ENCODE peak calls at places on chromosome 17, in nine cellular contexts. S is GM23248, I is PC-9, E is OCI-LY7, O is HCT116, J is Karpas-422, F is MM.1S, N is hepatocyte, K is SK-N-SH. M is an unnamed sample. For H3K9me2, the result is how much of the 10 kb centered on the place peaks cover.

GRCh38 chr17:6713130-6713917 is at the start of gene SLC13A5:
- DNase-seq in N (peak), F (no peak), O (no peak), I (peak), S (peak), K (peak), J (no peak), E (no peak), M (no peak)

GRCh38 chr17:65115721-65116312 is 21.4 kb upstream of the RGS9 start:
- DNase-seq in F (no peak), O (no peak), E (no peak), K (no peak), S (no peak), N (no peak), J (no peak), I (no peak), M (no peak)

GRCh38 chr17:65966311-65966710 is 225.6 kb downstream of the CEP112 start:
- DNase-seq in F (no peak), I (no peak), N (peak), O (no peak), S (no peak), E (no peak), K (no peak), J (no peak), M (no peak)

GRCh38 chr17:77308768-77309726 is 168.3 kb downstream of the SEC14L1 start:
- DNase-seq in J (no peak), F (no peak), E (no peak), S (peak), N (peak), K (peak), I (no peak), O (no peak), M (peak)

GRCh38 chr17:36900130-36900590 is 37.1 kb upstream of the LHX1 start:
- DNase-seq in S (no peak), J (no peak), O (no peak), F (no peak), K (no peak), N (no peak), E (no peak), I (no peak), M (no peak)

GRCh38 chr17:38735161-38735997 is 5.2 kb downstream of the CISD3 start:
- DNase-seq in E (peak), O (no peak), J (peak), S (peak), F (peak), N (peak), K (peak), I (no peak), M (peak)

GRCh38 chr17:42564815-42565522 is 1.9 kb upstream of the MLX start:
- DNase-seq in N (no peak), O (no peak), J (no peak), F (no peak), S (no peak), E (no peak), K (no peak), I (no peak), M (no peak)

GRCh38 chr17:29722411-29723198 is 99.9 kb upstream of the CORO6 start:
- DNase-seq in E (peak), J (peak), K (peak), I (no peak), S (peak), N (peak), F (peak), O (no peak), M (no peak)

GRCh38 chr17:50392621-50393020 is 4.7 kb downstream of the LRRC59 start:
- DNase-seq in F (no peak), I (no peak), S (no peak), O (no peak), J (no peak), N (no peak), E (no peak), K (no peak), M (no peak)

GRCh38 chr17:13874817-13875216 is 194.5 kb upstream of the COX10 start:
- DNase-seq in J (peak), I (no peak), S (no peak), K (no peak), O (no peak), F (no peak), N (no peak), E (no peak), M (no peak)

GRCh38 chr17:82892869-82893565 is 53.2 kb upstream of the ZNF750 start:
- DNase-seq in J (no peak), E (no peak), I (no peak), F (no peak), O (no peak), S (no peak), N (no peak), K (no peak), M (no peak)

GRCh38 chr17:61467416-61468262 is 15.4 kb downstream of the TBX4 start:
- DNase-seq in J (peak), S (peak), O (peak), I (peak), N (no peak), E (peak), K (peak), F (no peak), M (peak)

GRCh38 chr17:42928714-42929496 is 28.3 kb downstream of the G6PC1 start:
- DNase-seq in J (peak), F (peak), N (peak), E (peak), S (peak), O (peak), K (peak), I (peak), M (peak)

GRCh38 chr17:17940451-17940911 is 31.7 kb downstream of the TOM1L2 start:
- DNase-seq in F (no peak), J (no peak), I (no peak), S (peak), E (no peak), O (no peak), K (peak), N (no peak), M (peak)

GRCh38 chr17:43006639-43007551 is at the start of gene IFI35:
- DNase-seq in K (no peak), F (peak), S (peak), E (peak), I (peak), N (peak), J (peak), O (peak), M (peak)

GRCh38 chr17:50483266-50483665 is 4.6 kb downstream of the RSAD1 start:
- DNase-seq in I (no peak), S (no peak), E (no peak), J (no peak), K (no peak), F (no peak), O (no peak), N (no peak), M (no peak)

DNA sequence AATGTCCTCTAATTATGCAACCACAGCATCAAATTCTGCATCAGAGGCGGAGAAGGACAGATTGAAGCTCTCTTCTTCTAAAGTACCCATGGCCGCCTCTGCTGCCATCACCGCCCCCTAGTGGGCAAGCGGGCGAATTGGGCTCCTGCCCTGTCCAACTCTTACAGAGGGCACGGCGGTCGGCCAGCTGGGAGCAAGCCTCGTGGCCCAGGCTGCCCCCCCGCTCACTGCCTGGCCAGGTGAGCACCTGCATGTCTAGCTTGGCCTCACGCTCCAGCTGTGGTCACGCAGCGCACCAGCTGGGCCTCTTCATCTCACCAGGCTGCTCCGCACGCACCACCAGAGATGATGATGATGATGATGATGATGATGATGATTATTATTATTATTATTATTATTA is 146.1 kb upstream of the TOM1L1 start:
- DNase-seq in I (peak), J (peak), S (no peak), N (no peak), F (no peak), O (peak), K (peak), E (peak), M (no peak)
- H3K9me2 ChIP-seq in I (under half), J (under half), S (under half), N (under half), F (under half), O (under half), K (under half), E (under half), M (under half)

GRCh38 chr17:46788796-46789195 is 29.7 kb downstream of the WNT3 start:
- DNase-seq in J (no peak), F (no peak), O (no peak), N (no peak), K (no peak), E (no peak), I (no peak), S (no peak), M (no peak)

GRCh38 chr17:46788300-46788699 is 30.2 kb downstream of the WNT3 start:
- DNase-seq in S (no peak), O (no peak), N (no peak), F (no peak), K (no peak), I (no peak), E (no peak), J (no peak), M (no peak)

GRCh38 chr17:46783031-46783593 is 35.4 kb downstream of the WNT3 start:
- DNase-seq in F (no peak), O (no peak), I (no peak), S (no peak), E (no peak), J (no peak), K (no peak), N (peak), M (peak)

GRCh38 chr17:46787478-46787877 is 31.0 kb downstream of the WNT3 start:
- DNase-seq in K (no peak), I (no peak), J (no peak), O (no peak), F (no peak), S (no peak), N (no peak), E (no peak), M (no peak)

DNA sequence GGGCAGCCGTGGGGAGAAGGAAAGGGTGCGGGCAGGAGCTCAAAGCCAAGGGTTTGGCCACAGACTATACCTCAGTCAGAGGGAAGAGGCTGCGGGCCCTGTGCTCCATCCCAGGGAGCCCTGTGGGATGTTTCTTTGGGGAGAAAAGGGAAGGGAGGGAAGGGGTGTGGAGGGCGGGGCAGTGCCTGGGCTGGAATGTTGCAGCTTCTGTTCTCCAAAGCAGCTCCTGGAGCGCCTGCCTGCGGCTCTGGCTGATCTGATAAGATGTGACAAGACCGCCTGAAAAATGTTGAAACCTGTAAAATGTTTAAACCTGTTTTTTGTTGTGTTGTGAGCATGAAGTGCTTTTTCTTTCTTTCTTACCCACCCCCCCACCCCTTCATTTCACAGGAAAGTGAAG is 32.8 kb downstream of the WNT3 start:
- DNase-seq in I (peak), N (peak), E (no peak), O (no peak), F (no peak), K (no peak), S (no peak), J (no peak), M (no peak)
- H3K9me2 ChIP-seq in I (under half), N (under half), E (under half), O (under half), F (under half), K (under half), S (under half), J (under half), M (under half)

DNA sequence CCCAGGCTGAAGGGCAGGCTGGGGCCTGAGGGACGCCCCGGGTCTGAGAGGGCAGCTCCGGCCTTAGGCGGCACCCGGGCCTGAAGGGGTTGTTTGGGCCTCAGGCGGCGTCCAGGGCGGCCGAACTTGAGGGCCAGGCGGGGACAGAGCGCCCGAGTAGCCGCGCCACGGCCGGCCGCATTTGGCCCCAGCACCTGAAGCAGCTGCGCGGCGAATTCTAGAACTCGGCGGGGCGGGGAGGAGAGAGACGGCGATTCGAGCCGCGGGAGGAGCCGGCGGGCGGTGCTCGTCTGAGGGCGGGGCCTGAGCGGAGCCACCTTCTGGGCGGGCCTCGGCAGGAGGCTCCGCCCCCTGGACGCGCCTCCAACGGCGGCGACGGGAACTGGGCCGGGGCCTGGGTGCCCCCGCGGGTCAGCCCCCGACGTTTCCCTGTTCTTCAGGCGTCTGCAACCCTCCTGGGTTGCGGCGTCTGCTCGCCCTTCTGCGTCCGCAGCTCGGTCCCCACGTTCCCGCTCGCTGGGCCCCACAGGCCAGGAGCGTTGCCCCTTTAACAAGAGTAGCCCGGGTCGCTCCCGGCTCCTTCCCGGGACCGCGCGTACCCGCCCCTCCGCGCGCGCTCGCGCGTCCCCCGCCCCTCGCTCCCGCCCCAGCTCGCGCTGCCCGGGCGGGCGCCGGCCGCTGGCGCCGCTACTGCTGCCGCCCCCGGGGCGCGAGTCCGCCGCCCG is at the start of the genes INCA1 and KIF1C:
- DNase-seq in E (peak), K (peak), N (peak), O (peak), F (peak), J (peak), I (peak), S (peak), M (peak)
- H3K9me2 ChIP-seq in E (under half), K (under half), N (under half), O (under half), F (under half), J (under half), I (under half), S (under half), M (under half)

DNA sequence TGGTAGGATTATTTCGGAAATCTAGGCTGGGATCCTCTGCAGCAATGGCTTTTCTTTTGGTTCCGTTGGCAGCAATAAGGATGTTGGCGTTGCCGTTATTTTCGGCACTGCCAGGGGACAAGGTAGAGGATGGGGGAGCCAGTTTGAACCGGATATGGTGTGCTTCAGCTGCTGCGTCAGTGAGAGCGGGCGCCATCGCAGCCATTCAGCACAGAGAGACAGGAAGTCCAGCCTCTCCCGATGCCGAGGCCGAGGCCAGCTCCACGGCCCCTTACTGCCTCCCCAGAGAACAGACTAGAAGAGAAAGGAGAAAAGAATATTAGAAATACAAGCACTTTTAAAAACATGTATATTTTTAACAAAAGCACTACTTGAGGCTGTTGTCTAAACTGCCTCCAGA is 21.3 kb downstream of the KANSL1 start:
- DNase-seq in I (no peak), O (no peak), N (no peak), F (no peak), J (no peak), K (no peak), E (no peak), S (no peak), M (no peak)
- H3K9me2 ChIP-seq in I (under half), O (under half), N (under half), F (under half), J (under half), K (under half), E (under half), S (under half), M (under half)

GRCh38 chr17:27264068-27264812 is 29.7 kb upstream of the WSB1 start:
- DNase-seq in E (no peak), J (no peak), K (no peak), S (no peak), I (no peak), N (no peak), O (no peak), F (no peak), M (no peak)
- H3K9me2 ChIP-seq in E (under half), J (under half), K (under half), S (under half), I (under half), N (under half), O (under half), F (under half), M (under half)

DNA sequence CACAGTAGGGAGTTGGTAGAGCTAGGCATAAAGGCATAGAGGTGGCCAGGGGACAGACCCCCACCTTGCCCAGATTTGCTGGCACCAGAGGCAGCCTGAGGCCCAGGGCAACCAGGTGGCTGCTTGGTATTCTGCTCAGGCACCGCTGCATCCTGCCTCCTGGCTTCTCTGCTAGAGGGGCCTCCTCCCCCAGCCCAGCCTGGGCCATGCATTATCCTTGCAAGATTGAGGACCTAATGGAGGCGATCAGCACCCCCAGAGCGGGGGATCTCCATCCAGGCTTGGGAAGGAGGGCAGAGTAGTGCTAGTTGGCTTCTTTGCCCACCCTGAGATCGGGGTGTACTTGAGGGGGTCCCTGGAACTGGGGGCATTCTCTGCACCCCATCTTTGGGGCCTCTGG is 23.8 kb downstream of the CDK5RAP3 start:
- DNase-seq in J (no peak), F (no peak), E (no peak), I (no peak), S (no peak), O (no peak), K (no peak), N (no peak), M (no peak)
- H3K9me2 ChIP-seq in J (under half), F (under half), E (under half), I (under half), S (under half), O (under half), K (under half), N (under half), M (under half)

M was measured in PC-3.